ENCODE peak calls at places on chromosomes 16 and 17, in seven cellular contexts. B, Q, W, M, G, Y and V are unnamed samples.

GRCh38 chr17:35865412-35866355 is 3.0 kb downstream of the HEATR9 start:
- DNase-seq in B (no peak), Q (peak), W (no peak), M (no peak), G (no peak), Y (no peak), V (no peak)

GRCh38 chr16:71895679-71896385 is 501 bp downstream of the IST1 start:
- DNase-seq in B (peak), Q (peak), W (peak), M (peak), G (no peak), Y (no peak), V (peak)

GRCh38 chr16:71693168-71693567 is 31.3 kb downstream of the PHLPP2 start:
- DNase-seq in B (no peak), Q (no peak), W (no peak), M (no peak), G (no peak), Y (no peak), V (no peak)

GRCh38 chr16:8958344-8958808 is 5.3 kb downstream of the USP7 start:
- DNase-seq in B (peak), Q (peak), W (no peak), M (peak), G (no peak), Y (no peak), V (no peak)

GRCh38 chr16:69031877-69032301 is 73.6 kb upstream of the HAS3 start:
- DNase-seq in B (no peak), Q (no peak), W (no peak), M (no peak), G (no peak), Y (no peak), V (no peak)

GRCh38 chr17:48024149-48025039 is 13.2 kb downstream of the COPZ2 start:
- DNase-seq in B (peak), Q (peak), W (peak), M (no peak), G (no peak), Y (no peak), V (peak)

GRCh38 chr17:67833946-67834631 is 8.8 kb downstream of the BPTF start:
- DNase-seq in B (no peak), Q (no peak), W (no peak), M (peak), G (no peak), Y (no peak), V (peak)

GRCh38 chr16:28136751-28137434 is 73.4 kb upstream of the GSG1L start:
- DNase-seq in B (peak), Q (peak), W (no peak), M (no peak), G (no peak), Y (no peak), V (no peak)

GRCh38 chr16:20674684-20675487 is 22.6 kb downstream of the ACSM1 start:
- DNase-seq in B (no peak), Q (peak), W (no peak), M (no peak), G (no peak), Y (no peak), V (peak)

GRCh38 chr16:19505600-19506303 is 16.1 kb downstream of the GDE1 start:
- DNase-seq in B (no peak), Q (peak), W (no peak), M (no peak), G (no peak), Y (no peak), V (no peak)

GRCh38 chr17:13244511-13244910 is 226.7 kb upstream of the ELAC2 start:
- DNase-seq in B (no peak), Q (peak), W (no peak), M (no peak), G (no peak), Y (no peak), V (no peak)

GRCh38 chr17:78140169-78141051 is 5.8 kb upstream of the C17orf99 start:
- DNase-seq in B (peak), Q (peak), W (peak), M (peak), G (peak), Y (no peak), V (peak)

GRCh38 chr16:1363501-1364041 is 11.8 kb downstream of the GNPTG start:
- DNase-seq in B (peak), Q (peak), W (peak), M (peak), G (no peak), Y (no peak), V (peak)

DNA sequence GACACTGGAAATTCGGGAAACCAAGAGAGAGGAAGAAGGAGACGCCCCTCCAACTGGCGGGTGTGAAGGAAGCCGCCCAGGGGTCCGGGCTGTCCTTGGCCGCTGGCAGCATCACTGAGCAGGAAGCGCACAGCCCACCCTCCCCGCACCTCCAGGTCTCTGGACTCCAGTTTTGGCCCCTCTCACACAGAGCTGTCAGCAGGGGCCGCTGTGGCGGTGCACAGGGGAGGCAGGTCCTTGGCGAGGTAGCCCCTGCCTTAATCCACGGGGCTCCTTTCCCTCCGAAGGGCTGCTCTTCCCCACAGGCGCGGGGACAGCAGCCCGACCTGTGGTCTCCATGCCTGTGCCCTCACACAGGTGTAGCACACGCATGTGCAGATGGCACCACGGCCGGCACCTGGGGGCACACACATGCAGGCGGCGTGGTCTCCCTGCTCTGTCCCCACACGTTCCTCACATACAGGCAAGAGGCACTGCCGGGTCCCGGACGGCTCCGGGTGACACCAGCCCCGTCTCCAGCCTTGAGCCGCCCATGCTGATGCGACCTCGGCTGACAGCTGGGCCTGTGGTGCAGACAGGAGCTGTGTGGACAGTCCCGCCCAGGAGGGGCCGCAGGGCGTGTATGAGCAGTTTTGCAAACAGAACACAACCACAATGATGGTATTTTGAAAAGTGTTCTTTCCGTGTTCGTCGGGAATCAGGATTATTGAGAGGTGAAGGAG is 26.6 kb upstream of the CHMP6 start:
- DNase-seq in B (no peak), Q (no peak), W (no peak), M (no peak), G (no peak), Y (no peak), V (no peak)
- TF ChIP-seq CTCF in B (no peak), Q (no peak), W (no peak), M (no peak), G (no peak), Y (no peak), V (no peak)

GRCh38 chr16:11313493-11314308 is 31.6 kb upstream of the RMI2 start:
- DNase-seq in B (no peak), Q (no peak), W (no peak), M (no peak), G (no peak), Y (no peak), V (no peak)

GRCh38 chr16:11312718-11313492 is 31.8 kb upstream of the PRM1 start:
- DNase-seq in B (no peak), Q (peak), W (no peak), M (no peak), G (no peak), Y (no peak), V (peak)

GRCh38 chr16:11316331-11317015 is 28.8 kb upstream of the RMI2 start:
- DNase-seq in B (no peak), Q (no peak), W (no peak), M (peak), G (no peak), Y (no peak), V (peak)

GRCh38 chr16:11314309-11314894 is 30.9 kb upstream of the RMI2 start:
- DNase-seq in B (no peak), Q (no peak), W (no peak), M (no peak), G (no peak), Y (no peak), V (no peak)

DNA sequence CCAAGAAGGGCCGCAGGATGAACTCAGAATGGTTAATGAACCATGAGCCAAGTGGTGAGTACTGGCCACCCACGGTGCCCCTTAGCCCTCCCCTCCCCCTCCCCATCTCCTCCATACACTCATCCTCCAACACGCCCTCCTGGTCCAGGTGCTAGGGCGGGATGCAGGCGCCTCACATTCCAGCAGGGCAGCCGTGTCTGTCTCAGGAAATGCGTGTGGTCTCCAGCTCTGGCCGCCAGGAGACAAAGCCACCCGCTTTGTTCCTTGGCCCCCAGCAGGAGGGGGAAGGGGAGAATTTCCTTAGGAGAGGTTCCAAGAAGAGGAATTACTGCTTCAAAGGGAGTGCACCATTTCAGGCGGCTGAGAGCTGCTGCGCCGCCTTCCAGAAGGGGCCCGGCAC is 29.8 kb upstream of the RMI2 start:
- DNase-seq in B (no peak), Q (peak), W (no peak), M (peak), G (no peak), Y (no peak), V (peak)
- TF ChIP-seq CTCF in B (no peak), Q (peak), W (no peak), M (peak), G (no peak), Y (peak), V (peak)

DNA sequence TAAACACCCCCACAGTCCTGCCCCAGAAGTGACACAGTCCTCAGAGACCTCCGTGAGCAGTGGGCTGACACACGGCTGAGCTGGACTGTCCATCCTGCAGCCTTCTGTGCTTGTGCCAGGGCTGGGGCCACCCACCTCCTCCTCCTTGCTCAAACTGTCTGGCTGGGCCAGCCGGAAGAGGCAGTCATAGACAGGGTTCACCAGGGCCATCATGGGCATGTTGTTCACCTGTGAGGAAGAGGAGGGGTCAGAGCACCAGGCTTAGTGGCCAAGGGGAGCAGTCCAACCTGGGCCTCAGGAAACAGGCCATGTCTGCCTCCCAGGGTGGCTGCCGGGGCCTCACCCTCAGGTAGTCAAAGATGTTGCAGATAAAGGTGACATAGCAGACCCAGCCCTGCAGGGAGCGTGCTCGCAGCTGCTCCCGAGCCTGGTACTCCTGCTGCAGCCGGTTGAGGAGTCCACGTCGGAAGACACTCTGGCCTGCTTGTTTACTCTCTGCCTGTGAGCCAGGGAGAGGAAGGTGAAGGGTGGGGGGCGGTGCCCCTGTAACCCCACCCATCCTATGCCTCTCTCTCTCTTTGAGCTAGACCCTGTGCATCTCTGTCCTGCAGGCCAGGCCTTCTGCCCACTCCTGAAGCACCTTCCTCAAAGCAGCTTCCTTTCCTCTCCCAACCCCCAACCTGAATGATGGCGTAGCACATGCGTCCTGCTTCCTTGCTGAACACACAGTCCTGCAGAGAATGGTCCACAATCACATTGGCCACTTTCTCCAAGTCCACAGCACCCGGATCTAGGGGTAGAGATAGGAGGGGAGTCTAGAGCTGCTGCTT is 3.4 kb downstream of the MIF4GD start:
- DNase-seq in B (no peak), Q (no peak), W (no peak), M (peak), G (no peak), Y (no peak), V (peak)
- TF ChIP-seq CTCF in B (no peak), Q (no peak), W (no peak), M (no peak), G (no peak), Y (no peak), V (peak)

DNA sequence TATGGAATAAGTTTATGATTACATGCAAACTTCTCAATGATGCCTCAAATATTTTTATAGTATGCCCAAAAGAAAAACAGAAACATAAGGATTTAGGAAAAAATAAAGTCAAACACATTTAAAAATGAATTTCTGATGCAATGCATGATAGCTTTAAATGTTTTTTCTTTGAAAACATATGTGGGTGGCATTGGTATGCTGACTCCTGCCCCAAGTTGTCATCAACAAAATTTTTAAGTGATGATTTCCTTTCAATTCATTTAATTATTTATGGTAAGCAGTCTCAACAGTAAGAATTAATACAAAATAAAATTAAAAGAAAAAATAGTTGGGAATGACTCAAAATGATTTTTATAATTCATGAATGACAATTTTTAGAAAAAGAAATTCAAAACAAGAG is 104.9 kb downstream of the CEP112 start:
- DNase-seq in B (no peak), Q (peak), W (no peak), M (no peak), G (no peak), Y (no peak), V (no peak)
- TF ChIP-seq CTCF in B (no peak), Q (no peak), W (no peak), M (no peak), G (no peak), Y (no peak), V (no peak)

DNA sequence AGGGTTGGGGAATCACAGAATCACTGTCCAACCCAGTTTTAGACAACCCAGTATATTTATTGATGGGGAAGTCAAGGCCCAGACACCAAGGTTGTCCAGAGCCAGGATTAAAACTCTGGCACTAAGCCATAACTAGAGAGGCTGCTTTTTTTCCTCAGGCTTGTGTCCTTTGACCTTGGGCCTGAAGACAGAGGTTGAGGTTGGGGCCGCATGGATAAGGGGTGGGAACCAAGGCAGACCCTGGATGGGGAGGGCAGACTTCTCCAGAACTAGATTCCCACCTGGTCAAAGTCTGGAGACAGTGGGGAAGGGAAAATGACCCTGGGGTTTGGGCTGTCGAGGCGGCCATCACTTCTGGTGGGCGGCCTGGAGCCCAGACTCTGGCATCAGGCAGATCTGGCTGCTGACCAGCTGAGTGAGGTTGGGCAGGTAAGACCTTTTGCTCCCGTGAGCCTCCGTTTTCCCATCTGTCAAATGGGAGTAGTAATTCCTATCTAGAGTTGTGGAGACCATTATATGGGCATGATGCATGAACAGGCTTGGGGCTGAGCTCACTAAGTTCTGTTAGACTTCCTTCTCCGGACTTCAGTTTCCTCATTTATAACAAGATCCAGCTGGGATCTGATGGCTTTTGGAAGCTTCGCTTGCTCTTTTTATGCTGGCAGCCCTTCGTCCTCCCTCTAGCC is 17.9 kb downstream of the IGFBP4 start:
- DNase-seq in B (no peak), Q (no peak), W (no peak), M (no peak), G (no peak), Y (no peak), V (no peak)
- TF ChIP-seq CTCF in B (no peak), Q (no peak), W (no peak), M (no peak), G (no peak), Y (no peak), V (no peak)

DNA sequence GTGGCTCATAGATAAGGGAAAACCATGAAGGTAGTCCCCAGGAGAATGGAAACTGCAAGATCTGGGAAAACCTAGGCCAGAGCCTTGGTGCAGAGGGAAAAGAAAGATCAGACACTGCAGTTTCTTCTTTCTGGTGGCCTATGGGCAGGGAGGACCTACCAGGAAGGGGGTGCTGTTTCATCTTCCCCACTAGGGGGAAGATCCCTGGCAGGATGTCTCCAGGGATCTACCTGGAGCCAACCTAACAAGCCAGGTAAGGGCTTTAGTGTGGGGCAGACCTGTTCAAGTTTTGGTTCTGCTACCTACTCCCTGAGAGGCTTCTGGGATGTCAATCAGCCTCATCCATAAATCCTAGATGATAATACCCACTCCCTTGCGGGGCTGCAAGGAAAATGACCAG is 21.4 kb downstream of the TOM1L2 start:
- DNase-seq in B (no peak), Q (no peak), W (no peak), M (no peak), G (no peak), Y (no peak), V (peak)
- TF ChIP-seq CTCF in B (no peak), Q (peak), W (no peak), M (no peak), G (no peak), Y (peak), V (peak)